ENCODE peak calls at places on chromosomes 3 and 15, in eight cellular contexts. U, N, P, X, I, G, F and B are unnamed samples.

GRCh38 chr3:178255315-178255714 is 280.9 kb upstream of the KCNMB2 start:
- DNase-seq in N (no peak), I (no peak), G (no peak), U (no peak), F (no peak), X (peak), P (no peak), B (peak)

GRCh38 chr3:94716326-94717018 is 653.6 kb downstream of the NSUN3 start:
- DNase-seq in I (no peak), P (no peak), U (no peak), N (no peak), X (no peak), F (no peak), G (no peak), B (no peak)

GRCh38 chr15:69090197-69090948 is 70.1 kb upstream of the GLCE start:
- DNase-seq in U (no peak), N (no peak), I (no peak), G (no peak), F (no peak), X (peak), P (peak), B (no peak)

GRCh38 chr3:60552581-60552980 is 698.7 kb downstream of the FHIT start:
- DNase-seq in N (no peak), X (peak), U (no peak), F (no peak), I (no peak), P (no peak), G (no peak), B (no peak)

GRCh38 chr3:167978486-167978885 is 117.2 kb downstream of the GOLIM4 start:
- DNase-seq in I (no peak), F (no peak), X (no peak), P (no peak), U (no peak), G (no peak), N (no peak), B (no peak)

GRCh38 chr3:131658771-131659170 is 156.0 kb upstream of the MRPL3 start:
- DNase-seq in G (no peak), U (no peak), P (no peak), I (no peak), N (no peak), F (no peak), X (no peak), B (no peak)

GRCh38 chr3:44128057-44128775 is 113.5 kb upstream of the TOPAZ1 start:
- DNase-seq in P (no peak), U (no peak), X (peak), F (no peak), G (no peak), N (no peak), I (no peak), B (no peak)

GRCh38 chr3:143002083-143002712 is 828 bp downstream of the U2SURP start:
- DNase-seq in N (no peak), G (no peak), F (no peak), I (peak), X (peak), P (peak), U (no peak), B (no peak)

GRCh38 chr3:61872077-61872706 is 310.8 kb downstream of the PTPRG start:
- DNase-seq in I (no peak), N (no peak), F (no peak), P (no peak), X (no peak), U (no peak), G (no peak), B (no peak)

GRCh38 chr3:187975571-187976360 is 178.2 kb upstream of the LPP start:
- DNase-seq in G (no peak), X (peak), P (no peak), U (no peak), I (no peak), N (no peak), F (no peak), B (no peak)

GRCh38 chr3:39290255-39290654 is 10.4 kb upstream of the CX3CR1 start:
- DNase-seq in I (no peak), P (no peak), U (no peak), X (no peak), N (no peak), G (no peak), F (no peak), B (no peak)

GRCh38 chr15:85533949-85534543 is 153.6 kb downstream of the AKAP13 start:
- DNase-seq in N (no peak), I (no peak), G (no peak), U (no peak), F (peak), P (no peak), X (no peak), B (no peak)

GRCh38 chr15:87686308-87686707 is 570.2 kb downstream of the NTRK3 start:
- DNase-seq in G (no peak), I (no peak), F (no peak), P (no peak), U (no peak), X (peak), N (no peak), B (no peak)

GRCh38 chr3:141798455-141798854 is 35.2 kb downstream of the GRK7 start:
- DNase-seq in X (no peak), N (no peak), F (no peak), I (no peak), U (peak), G (no peak), P (no peak), B (no peak)

GRCh38 chr3:149415484-149415883 is 38.0 kb upstream of the TM4SF1 start:
- DNase-seq in G (no peak), F (no peak), U (no peak), I (no peak), X (no peak), N (no peak), P (no peak), B (no peak)

GRCh38 chr3:173826901-173827609 is 429.5 kb downstream of the NLGN1 start:
- DNase-seq in X (peak), P (peak), U (no peak), N (peak), G (no peak), F (no peak), I (no peak), B (peak)

GRCh38 chr15:56249080-56249479 is 5.4 kb upstream of the RFX7 start:
- DNase-seq in U (no peak), F (no peak), I (no peak), X (peak), G (no peak), N (no peak), P (peak), B (peak)

GRCh38 chr3:58045084-58045483 is 36.9 kb downstream of the FLNB start:
- DNase-seq in N (no peak), G (no peak), I (no peak), X (peak), U (no peak), F (no peak), P (no peak), B (no peak)

GRCh38 chr3:186651678-186652215 is 11.5 kb downstream of the FETUB start:
- DNase-seq in F (no peak), I (no peak), P (no peak), U (no peak), N (no peak), G (no peak), X (no peak), B (no peak)

GRCh38 chr15:57969355-57969754 is 96.2 kb downstream of the ALDH1A2 start:
- DNase-seq in N (no peak), P (no peak), I (no peak), G (no peak), U (no peak), X (peak), F (no peak), B (no peak)

GRCh38 chr3:190096345-190096744 is 24.4 kb downstream of the P3H2 start:
- DNase-seq in F (no peak), N (no peak), I (no peak), G (no peak), P (no peak), U (no peak), X (no peak), B (no peak)

GRCh38 chr15:58479941-58480340 is 48.1 kb downstream of the LIPC start:
- DNase-seq in N (no peak), P (no peak), I (no peak), U (no peak), G (no peak), X (no peak), F (no peak), B (no peak)

GRCh38 chr3:195897853-195898415 is 10.4 kb downstream of the TNK2 start:
- DNase-seq in U (peak), X (no peak), G (peak), I (no peak), N (no peak), P (no peak), F (no peak), B (no peak)

GRCh38 chr3:32848215-32848614 is 30.4 kb downstream of the TRIM71 start:
- DNase-seq in U (no peak), I (no peak), G (no peak), X (no peak), F (no peak), P (no peak), N (no peak), B (no peak)

GRCh38 chr3:114411811-114412803 is 118.3 kb downstream of the TIGIT start:
- DNase-seq in X (peak), U (no peak), N (no peak), P (peak), F (no peak), I (no peak), G (no peak), B (no peak)

GRCh38 chr3:52723935-52724334 is 18.0 kb downstream of the SPCS1 start:
- DNase-seq in F (no peak), U (no peak), P (no peak), I (no peak), X (no peak), G (no peak), N (no peak), B (no peak)

GRCh38 chr3:52719618-52720017 is 13.7 kb downstream of the SPCS1 start:
- DNase-seq in X (no peak), N (no peak), G (no peak), F (no peak), I (no peak), U (no peak), P (no peak), B (no peak)

GRCh38 chr3:52721002-52721741 is 15.3 kb downstream of the SPCS1 start:
- DNase-seq in G (no peak), I (peak), F (peak), U (no peak), N (no peak), P (no peak), X (no peak), B (no peak)

GRCh38 chr3:52722491-52722890 is 16.6 kb downstream of the SPCS1 start:
- DNase-seq in P (no peak), F (no peak), N (no peak), G (no peak), U (no peak), X (peak), I (no peak), B (no peak)

DNA sequence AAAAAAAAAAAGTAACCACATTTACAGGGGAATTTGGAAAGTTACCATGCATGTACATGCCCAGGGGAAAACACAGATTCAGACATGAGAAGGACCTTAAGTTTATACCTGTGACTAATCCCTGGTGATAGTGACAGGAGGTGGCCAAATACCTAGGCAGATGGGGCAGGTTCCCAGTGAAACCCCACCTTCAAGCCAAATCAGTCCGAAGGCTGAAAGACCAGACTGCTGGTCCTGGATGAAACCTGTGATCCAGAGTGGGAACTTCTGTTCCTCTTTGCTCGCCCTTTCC is 15.8 kb downstream of the SPCS1 start:
- DNase-seq in F (no peak), P (no peak), G (no peak), U (no peak), I (no peak), N (no peak), X (no peak), B (no peak)
- H3K4me3 ChIP-seq in F (no peak), P (no peak), G (no peak), U (no peak), I (no peak), N (no peak), X (no peak), B (no peak)

DNA sequence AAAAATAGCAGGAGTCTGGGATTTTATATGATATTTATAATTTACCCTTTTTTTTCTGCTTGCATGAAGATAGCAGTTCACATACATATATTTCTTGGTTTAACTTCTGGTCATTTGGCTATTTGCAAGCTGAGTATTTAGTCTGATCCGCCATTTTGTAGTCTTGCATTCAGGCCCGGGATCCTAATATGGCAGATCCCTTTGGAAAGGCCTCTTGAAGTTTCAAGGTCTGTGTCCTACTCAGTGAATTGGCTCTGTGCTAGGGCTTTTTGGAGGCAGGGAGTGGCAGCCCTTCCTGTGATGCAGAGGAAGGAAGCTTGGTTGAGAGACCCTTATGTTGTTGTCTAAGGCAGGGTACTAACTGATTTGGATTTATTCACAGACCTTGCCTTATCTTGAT is 2.9 kb downstream of the SNRPN start:
- DNase-seq in I (no peak), P (no peak), U (no peak), X (no peak), F (no peak), N (no peak), G (no peak), B (no peak)
- H3K4me3 ChIP-seq in I (no peak), P (no peak), U (no peak), X (no peak), F (no peak), N (no peak), G (no peak), B (no peak)

GRCh38 chr15:67080118-67080899 is 14.9 kb downstream of the SMAD3 start:
- DNase-seq in P (peak), I (no peak), N (no peak), F (no peak), U (no peak), X (peak), G (no peak), B (no peak)
- H3K4me3 ChIP-seq in P (peak), I (no peak), N (no peak), F (no peak), U (no peak), X (peak), G (no peak), B (no peak)

DNA sequence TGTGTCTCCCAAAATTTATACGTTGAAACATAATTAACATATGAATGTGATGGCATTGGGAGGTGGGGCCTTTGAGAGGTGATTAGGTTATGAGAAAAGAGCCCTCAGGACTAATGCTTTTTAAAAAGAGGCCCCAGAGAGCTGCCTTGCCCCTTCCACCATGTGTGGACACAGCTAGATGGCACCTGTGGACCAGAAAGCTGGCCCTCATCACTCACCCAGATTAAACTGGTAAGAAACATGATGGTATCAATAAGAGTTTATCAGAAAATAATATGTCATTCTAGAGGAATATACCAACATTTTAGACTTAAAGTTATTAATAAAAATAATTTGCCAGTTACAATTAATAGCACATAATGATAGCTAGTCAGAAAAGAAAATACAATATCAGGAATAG is 25.2 kb upstream of the FAN1 start:
- DNase-seq in X (no peak), I (no peak), U (no peak), F (no peak), G (no peak), P (no peak), N (no peak), B (no peak)
- H3K4me3 ChIP-seq in X (no peak), I (no peak), U (no peak), F (no peak), G (no peak), P (no peak), N (no peak), B (no peak)

GRCh38 chr3:71400986-71401451 is 182.5 kb downstream of the FOXP1 start:
- DNase-seq in N (no peak), F (no peak), X (no peak), P (no peak), U (no peak), G (no peak), I (no peak), B (no peak)

GRCh38 chr3:71399478-71399877 is 184.1 kb downstream of the FOXP1 start:
- DNase-seq in N (no peak), X (no peak), I (no peak), F (no peak), P (no peak), G (no peak), U (no peak), B (no peak)

GRCh38 chr3:71395927-71396695 is 187.4 kb downstream of the FOXP1 start:
- DNase-seq in N (no peak), U (no peak), P (peak), G (no peak), I (no peak), X (peak), F (no peak), B (peak)

GRCh38 chr3:71397046-71397445 is 186.5 kb downstream of the FOXP1 start:
- DNase-seq in N (no peak), U (no peak), G (no peak), X (peak), I (no peak), P (peak), F (no peak), B (no peak)

GRCh38 chr3:71398157-71398836 is 185.2 kb downstream of the FOXP1 start:
- DNase-seq in U (no peak), P (no peak), N (no peak), I (no peak), F (peak), G (no peak), X (no peak), B (no peak)
- H3K4me3 ChIP-seq in U (no peak), P (no peak), N (no peak), I (no peak), F (peak), G (no peak), X (no peak), B (no peak)